ENCODE peak calls at places on chromosomes 5 and 9, in nine cellular contexts. One of them, this sample, is unnamed.

GRCh38 chr9:6910032-6910431 is 152.3 kb downstream of the KDM4C start:
- DNase-seq in Panc1: no peak
- DNase-seq in HT-29: no peak
- DNase-seq in Peyer's patch: no peak
- DNase-seq in stimulated activated CD8-positive, alpha-beta memory T cell treated with anti-CD3 and anti-CD28 coated beads, Interleukin-12 subunit alpha, Interleukin-12 subunit beta, amount 100 ng/mL, for 1 hour: no peak
- DNase-seq in HFFc6: peak
- DNase-seq in body of pancreas: no peak
- DNase-seq in stimulated activated CD4-positive, alpha-beta T cell treated with anti-CD3 and anti-CD28 coated beads, Interleukin-12 subunit alpha, Interleukin-12 subunit beta, amount 100 ng/mL, for 4 hours: no peak
- DNase-seq in GM10248: peak
- DNase-seq in this sample: no peak

GRCh38 chr5:4947899-4948556 is 192.1 kb upstream of the ADAMTS16 start:
- DNase-seq in Peyer's patch: no peak
- DNase-seq in Panc1: no peak
- DNase-seq in body of pancreas: no peak
- DNase-seq in stimulated activated CD8-positive, alpha-beta memory T cell treated with anti-CD3 and anti-CD28 coated beads, Interleukin-12 subunit alpha, Interleukin-12 subunit beta, amount 100 ng/mL, for 1 hour: no peak
- DNase-seq in GM10248: no peak
- DNase-seq in stimulated activated CD4-positive, alpha-beta T cell treated with anti-CD3 and anti-CD28 coated beads, Interleukin-12 subunit alpha, Interleukin-12 subunit beta, amount 100 ng/mL, for 4 hours: no peak
- DNase-seq in HFFc6: no peak
- DNase-seq in HT-29: no peak
- DNase-seq in this sample: no peak

GRCh38 chr5:174991807-174992308 is 267.5 kb downstream of the MSX2 start:
- DNase-seq in HFFc6: no peak
- DNase-seq in GM10248: no peak
- DNase-seq in Panc1: no peak
- DNase-seq in stimulated activated CD4-positive, alpha-beta T cell treated with anti-CD3 and anti-CD28 coated beads, Interleukin-12 subunit alpha, Interleukin-12 subunit beta, amount 100 ng/mL, for 4 hours: no peak
- DNase-seq in HT-29: no peak
- DNase-seq in stimulated activated CD8-positive, alpha-beta memory T cell treated with anti-CD3 and anti-CD28 coated beads, Interleukin-12 subunit alpha, Interleukin-12 subunit beta, amount 100 ng/mL, for 1 hour: no peak
- DNase-seq in body of pancreas: no peak
- DNase-seq in Peyer's patch: no peak
- DNase-seq in this sample: no peak

GRCh38 chr9:88053888-88054501 is 79.7 kb upstream of the CDK20 start:
- DNase-seq in HFFc6: no peak
- DNase-seq in body of pancreas: no peak
- DNase-seq in stimulated activated CD8-positive, alpha-beta memory T cell treated with anti-CD3 and anti-CD28 coated beads, Interleukin-12 subunit alpha, Interleukin-12 subunit beta, amount 100 ng/mL, for 1 hour: no peak
- DNase-seq in HT-29: no peak
- DNase-seq in Panc1: no peak
- DNase-seq in stimulated activated CD4-positive, alpha-beta T cell treated with anti-CD3 and anti-CD28 coated beads, Interleukin-12 subunit alpha, Interleukin-12 subunit beta, amount 100 ng/mL, for 4 hours: no peak
- DNase-seq in GM10248: no peak
- DNase-seq in Peyer's patch: no peak
- DNase-seq in this sample: no peak

GRCh38 chr9:110443146-110443877 is 105.6 kb upstream of the TXNDC8 start:
- DNase-seq in stimulated activated CD4-positive, alpha-beta T cell treated with anti-CD3 and anti-CD28 coated beads, Interleukin-12 subunit alpha, Interleukin-12 subunit beta, amount 100 ng/mL, for 4 hours: no peak
- DNase-seq in HFFc6: peak
- DNase-seq in Peyer's patch: no peak
- DNase-seq in HT-29: no peak
- DNase-seq in body of pancreas: no peak
- DNase-seq in GM10248: no peak
- DNase-seq in stimulated activated CD8-positive, alpha-beta memory T cell treated with anti-CD3 and anti-CD28 coated beads, Interleukin-12 subunit alpha, Interleukin-12 subunit beta, amount 100 ng/mL, for 1 hour: no peak
- DNase-seq in Panc1: no peak
- DNase-seq in this sample: no peak

GRCh38 chr9:29144476-29144875 is 1571.2 kb upstream of the C9orf72 start:
- DNase-seq in Peyer's patch: no peak
- DNase-seq in stimulated activated CD8-positive, alpha-beta memory T cell treated with anti-CD3 and anti-CD28 coated beads, Interleukin-12 subunit alpha, Interleukin-12 subunit beta, amount 100 ng/mL, for 1 hour: no peak
- DNase-seq in Panc1: no peak
- DNase-seq in stimulated activated CD4-positive, alpha-beta T cell treated with anti-CD3 and anti-CD28 coated beads, Interleukin-12 subunit alpha, Interleukin-12 subunit beta, amount 100 ng/mL, for 4 hours: no peak
- DNase-seq in HFFc6: no peak
- DNase-seq in GM10248: no peak
- DNase-seq in HT-29: no peak
- DNase-seq in body of pancreas: no peak
- DNase-seq in this sample: no peak

GRCh38 chr9:96382175-96382574 is 1.3 kb downstream of the SLC35D2 start:
- DNase-seq in Peyer's patch: no peak
- DNase-seq in GM10248: no peak
- DNase-seq in stimulated activated CD8-positive, alpha-beta memory T cell treated with anti-CD3 and anti-CD28 coated beads, Interleukin-12 subunit alpha, Interleukin-12 subunit beta, amount 100 ng/mL, for 1 hour: no peak
- DNase-seq in Panc1: no peak
- DNase-seq in stimulated activated CD4-positive, alpha-beta T cell treated with anti-CD3 and anti-CD28 coated beads, Interleukin-12 subunit alpha, Interleukin-12 subunit beta, amount 100 ng/mL, for 4 hours: no peak
- DNase-seq in body of pancreas: no peak
- DNase-seq in HFFc6: no peak
- DNase-seq in HT-29: no peak
- DNase-seq in this sample: no peak

GRCh38 chr5:142387022-142387682 is 62.3 kb upstream of the SPRY4 start:
- DNase-seq in stimulated activated CD4-positive, alpha-beta T cell treated with anti-CD3 and anti-CD28 coated beads, Interleukin-12 subunit alpha, Interleukin-12 subunit beta, amount 100 ng/mL, for 4 hours: no peak
- DNase-seq in body of pancreas: no peak
- DNase-seq in GM10248: no peak
- DNase-seq in Panc1: no peak
- DNase-seq in HT-29: no peak
- DNase-seq in HFFc6: no peak
- DNase-seq in stimulated activated CD8-positive, alpha-beta memory T cell treated with anti-CD3 and anti-CD28 coated beads, Interleukin-12 subunit alpha, Interleukin-12 subunit beta, amount 100 ng/mL, for 1 hour: no peak
- DNase-seq in Peyer's patch: no peak
- DNase-seq in this sample: no peak

GRCh38 chr9:94096819-94097577 is 12.7 kb downstream of the PTPDC1 start:
- DNase-seq in Panc1: no peak
- DNase-seq in HT-29: no peak
- DNase-seq in stimulated activated CD8-positive, alpha-beta memory T cell treated with anti-CD3 and anti-CD28 coated beads, Interleukin-12 subunit alpha, Interleukin-12 subunit beta, amount 100 ng/mL, for 1 hour: no peak
- DNase-seq in body of pancreas: no peak
- DNase-seq in GM10248: no peak
- DNase-seq in Peyer's patch: no peak
- DNase-seq in stimulated activated CD4-positive, alpha-beta T cell treated with anti-CD3 and anti-CD28 coated beads, Interleukin-12 subunit alpha, Interleukin-12 subunit beta, amount 100 ng/mL, for 4 hours: no peak
- DNase-seq in HFFc6: no peak
- DNase-seq in this sample: no peak

GRCh38 chr5:50751064-50751657 is 84.7 kb downstream of the PARP8 start:
- DNase-seq in body of pancreas: no peak
- DNase-seq in Panc1: peak
- DNase-seq in Peyer's patch: no peak
- DNase-seq in GM10248: peak
- DNase-seq in stimulated activated CD8-positive, alpha-beta memory T cell treated with anti-CD3 and anti-CD28 coated beads, Interleukin-12 subunit alpha, Interleukin-12 subunit beta, amount 100 ng/mL, for 1 hour: peak
- DNase-seq in HT-29: peak
- DNase-seq in stimulated activated CD4-positive, alpha-beta T cell treated with anti-CD3 and anti-CD28 coated beads, Interleukin-12 subunit alpha, Interleukin-12 subunit beta, amount 100 ng/mL, for 4 hours: no peak
- DNase-seq in HFFc6: peak
- DNase-seq in this sample: no peak

GRCh38 chr5:82111191-82111590 is 139.4 kb downstream of the ATG10 start:
- DNase-seq in Panc1: no peak
- DNase-seq in GM10248: no peak
- DNase-seq in HT-29: no peak
- DNase-seq in stimulated activated CD4-positive, alpha-beta T cell treated with anti-CD3 and anti-CD28 coated beads, Interleukin-12 subunit alpha, Interleukin-12 subunit beta, amount 100 ng/mL, for 4 hours: no peak
- DNase-seq in Peyer's patch: no peak
- DNase-seq in body of pancreas: no peak
- DNase-seq in stimulated activated CD8-positive, alpha-beta memory T cell treated with anti-CD3 and anti-CD28 coated beads, Interleukin-12 subunit alpha, Interleukin-12 subunit beta, amount 100 ng/mL, for 1 hour: no peak
- DNase-seq in HFFc6: no peak
- DNase-seq in this sample: no peak

GRCh38 chr5:164051745-164052144 is 546.3 kb downstream of the MAT2B start:
- DNase-seq in Panc1: no peak
- DNase-seq in body of pancreas: no peak
- DNase-seq in HFFc6: no peak
- DNase-seq in Peyer's patch: no peak
- DNase-seq in stimulated activated CD8-positive, alpha-beta memory T cell treated with anti-CD3 and anti-CD28 coated beads, Interleukin-12 subunit alpha, Interleukin-12 subunit beta, amount 100 ng/mL, for 1 hour: no peak
- DNase-seq in stimulated activated CD4-positive, alpha-beta T cell treated with anti-CD3 and anti-CD28 coated beads, Interleukin-12 subunit alpha, Interleukin-12 subunit beta, amount 100 ng/mL, for 4 hours: no peak
- DNase-seq in GM10248: no peak
- DNase-seq in HT-29: no peak
- DNase-seq in this sample: no peak

GRCh38 chr9:137611623-137612609 is 6.4 kb downstream of the ARRDC1 start:
- DNase-seq in GM10248: no peak
- DNase-seq in Panc1: peak
- DNase-seq in body of pancreas: peak
- DNase-seq in stimulated activated CD8-positive, alpha-beta memory T cell treated with anti-CD3 and anti-CD28 coated beads, Interleukin-12 subunit alpha, Interleukin-12 subunit beta, amount 100 ng/mL, for 1 hour: no peak
- DNase-seq in HT-29: peak
- DNase-seq in Peyer's patch: no peak
- DNase-seq in stimulated activated CD4-positive, alpha-beta T cell treated with anti-CD3 and anti-CD28 coated beads, Interleukin-12 subunit alpha, Interleukin-12 subunit beta, amount 100 ng/mL, for 4 hours: no peak
- DNase-seq in HFFc6: peak
- DNase-seq in this sample: no peak

GRCh38 chr9:33065157-33066076 is 11.1 kb downstream of the SMU1 start:
- DNase-seq in body of pancreas: no peak
- DNase-seq in Panc1: no peak
- DNase-seq in HT-29: no peak
- DNase-seq in HFFc6: no peak
- DNase-seq in Peyer's patch: no peak
- DNase-seq in GM10248: peak
- DNase-seq in stimulated activated CD4-positive, alpha-beta T cell treated with anti-CD3 and anti-CD28 coated beads, Interleukin-12 subunit alpha, Interleukin-12 subunit beta, amount 100 ng/mL, for 4 hours: no peak
- DNase-seq in stimulated activated CD8-positive, alpha-beta memory T cell treated with anti-CD3 and anti-CD28 coated beads, Interleukin-12 subunit alpha, Interleukin-12 subunit beta, amount 100 ng/mL, for 1 hour: no peak
- DNase-seq in this sample: peak

GRCh38 chr5:16454686-16455085 is 10.9 kb downstream of the ZNF622 start:
- DNase-seq in GM10248: no peak
- DNase-seq in body of pancreas: no peak
- DNase-seq in Peyer's patch: no peak
- DNase-seq in stimulated activated CD8-positive, alpha-beta memory T cell treated with anti-CD3 and anti-CD28 coated beads, Interleukin-12 subunit alpha, Interleukin-12 subunit beta, amount 100 ng/mL, for 1 hour: no peak
- DNase-seq in Panc1: no peak
- DNase-seq in stimulated activated CD4-positive, alpha-beta T cell treated with anti-CD3 and anti-CD28 coated beads, Interleukin-12 subunit alpha, Interleukin-12 subunit beta, amount 100 ng/mL, for 4 hours: no peak
- DNase-seq in HFFc6: no peak
- DNase-seq in HT-29: no peak
- DNase-seq in this sample: no peak

GRCh38 chr5:18792145-18792544 is 1157.9 kb downstream of the TAF11L14 start:
- DNase-seq in body of pancreas: peak
- DNase-seq in stimulated activated CD8-positive, alpha-beta memory T cell treated with anti-CD3 and anti-CD28 coated beads, Interleukin-12 subunit alpha, Interleukin-12 subunit beta, amount 100 ng/mL, for 1 hour: no peak
- DNase-seq in GM10248: no peak
- DNase-seq in Peyer's patch: no peak
- DNase-seq in stimulated activated CD4-positive, alpha-beta T cell treated with anti-CD3 and anti-CD28 coated beads, Interleukin-12 subunit alpha, Interleukin-12 subunit beta, amount 100 ng/mL, for 4 hours: no peak
- DNase-seq in HT-29: peak
- DNase-seq in Panc1: peak
- DNase-seq in HFFc6: no peak
- DNase-seq in this sample: no peak